ENCODE peak calls at places on chromosome 3, in seven cellular contexts. Z is dorsolateral prefrontal cortex; R is prostate gland; E is naive thymus-derived CD4-positive, alpha-beta T cell; H is mucosa of descending colon; W is astrocyte; P is A673. I is an unnamed sample.

GRCh38 chr3:168926426-168926825 is 737.1 kb downstream of the MECOM start:
- DNase-seq in W (no peak), R (no peak), H (no peak), Z (no peak), P (no peak), E (no peak), I (no peak)

GRCh38 chr3:183768114-183768513 is 57.3 kb downstream of the MAP6D1 start:
- DNase-seq in Z (no peak), W (no peak), R (no peak), H (no peak), E (no peak), P (no peak), I (no peak)

GRCh38 chr3:196735751-196736150 is 3.9 kb upstream of the PAK2 start:
- DNase-seq in E (no peak), P (no peak), W (peak), H (no peak), R (no peak), Z (no peak), I (no peak)

GRCh38 chr3:13424111-13424844 is 4.2 kb upstream of the NUP210 start:
- DNase-seq in Z (no peak), R (no peak), H (no peak), E (no peak), W (no peak), P (no peak), I (no peak)

GRCh38 chr3:72229952-72230351 is 445.0 kb upstream of the PROK2 start:
- DNase-seq in Z (no peak), W (no peak), E (no peak), R (peak), H (no peak), P (no peak), I (no peak)

GRCh38 chr3:29683306-29683993 is 402.6 kb downstream of the RBMS3 start:
- DNase-seq in R (no peak), E (no peak), Z (no peak), H (no peak), W (peak), P (no peak), I (no peak)

GRCh38 chr3:120795959-120796358 is 53.4 kb downstream of the GTF2E1 start:
- DNase-seq in R (no peak), H (peak), E (no peak), W (no peak), P (no peak), Z (no peak), I (no peak)

GRCh38 chr3:127488740-127489139 is 101.8 kb downstream of the TPRA1 start:
- DNase-seq in W (no peak), P (no peak), Z (no peak), H (no peak), E (peak), R (no peak), I (no peak)

GRCh38 chr3:171875923-171876412 is 32.8 kb downstream of the TMEM212 start:
- DNase-seq in W (peak), Z (no peak), H (no peak), P (no peak), R (no peak), E (no peak), I (no peak)

GRCh38 chr3:158097141-158097540 is 9.1 kb downstream of the SHOX2 start:
- DNase-seq in R (no peak), W (no peak), H (no peak), Z (no peak), P (no peak), E (no peak), I (no peak)

GRCh38 chr3:46903341-46904302 is 26.1 kb downstream of the PTH1R start:
- DNase-seq in Z (no peak), P (no peak), E (no peak), R (no peak), H (no peak), W (peak), I (no peak)

GRCh38 chr3:154862265-154862664 is 217.9 kb upstream of the MME start:
- DNase-seq in P (no peak), Z (no peak), W (peak), E (no peak), R (no peak), H (no peak), I (peak)

GRCh38 chr3:95759614-95760301 is 1054.6 kb upstream of the EPHA6 start:
- DNase-seq in R (no peak), E (no peak), H (no peak), Z (no peak), W (no peak), P (no peak), I (no peak)

GRCh38 chr3:113185436-113185835 is 25.9 kb upstream of the BOC start:
- DNase-seq in H (no peak), W (no peak), Z (no peak), E (no peak), R (no peak), P (peak), I (no peak)

GRCh38 chr3:61181874-61182273 is 69.4 kb downstream of the FHIT start:
- DNase-seq in H (no peak), P (peak), R (no peak), E (no peak), Z (no peak), W (peak), I (no peak)

GRCh38 chr3:110165344-110165743 is 828.0 kb upstream of the DPPA4 start:
- DNase-seq in H (no peak), E (no peak), W (no peak), R (no peak), P (no peak), Z (no peak), I (no peak)

GRCh38 chr3:134331811-134332199 is 42.4 kb downstream of the AMOTL2 start:
- DNase-seq in E (no peak), H (no peak), W (no peak), P (no peak), Z (no peak), R (no peak), I (no peak)

GRCh38 chr3:126945891-126946290 is 37.0 kb upstream of the PLXNA1 start:
- DNase-seq in H (no peak), Z (no peak), W (no peak), R (no peak), P (no peak), E (no peak), I (no peak)

GRCh38 chr3:140942221-140943104 is 827 bp downstream of the SLC25A36 start:
- DNase-seq in H (peak), E (peak), W (peak), P (peak), R (peak), Z (peak), I (no peak)

GRCh38 chr3:29822051-29822450 is 541.2 kb downstream of the RBMS3 start:
- DNase-seq in H (no peak), P (no peak), W (peak), E (no peak), R (no peak), Z (no peak), I (peak)

GRCh38 chr3:10594915-10595314 is 89.5 kb upstream of the ATP2B2 start:
- DNase-seq in Z (no peak), W (peak), P (peak), R (no peak), H (peak), E (peak), I (peak)

GRCh38 chr3:31343075-31343474 is 189.7 kb upstream of the STT3B start:
- DNase-seq in H (no peak), Z (no peak), R (no peak), P (no peak), W (peak), E (no peak), I (no peak)

GRCh38 chr3:160185711-160186110 is 39.5 kb upstream of the C3orf80 start:
- DNase-seq in Z (no peak), R (no peak), W (no peak), E (no peak), P (no peak), H (no peak), I (no peak)

GRCh38 chr3:185584681-185585080 is 1.4 kb upstream of the SENP2 start:
- DNase-seq in Z (no peak), R (no peak), W (no peak), H (peak), P (no peak), E (no peak), I (no peak)

GRCh38 chr3:185582236-185582635 is 3.9 kb upstream of the SENP2 start:
- DNase-seq in Z (no peak), E (no peak), P (no peak), R (no peak), H (no peak), W (no peak), I (no peak)

GRCh38 chr3:185585523-185585861 is 603 bp upstream of the SENP2 start:
- DNase-seq in H (peak), P (no peak), E (no peak), R (no peak), W (no peak), Z (no peak), I (no peak)

GRCh38 chr3:185583925-185584324 is 2.2 kb upstream of the SENP2 start:
- DNase-seq in W (no peak), E (no peak), P (no peak), H (peak), R (no peak), Z (no peak), I (no peak)

GRCh38 chr3:185582871-185583270 is 3.2 kb upstream of the SENP2 start:
- DNase-seq in E (no peak), H (no peak), P (peak), Z (no peak), W (no peak), R (no peak), I (no peak)
- H3K4me3 ChIP-seq in E (no peak), H (no peak), P (no peak), Z (no peak), W (no peak), R (no peak), I (no peak)

GRCh38 chr3:52721002-52721741 is 15.3 kb downstream of the SPCS1 start:
- DNase-seq in R (no peak), P (no peak), W (no peak), H (no peak), Z (no peak), E (no peak), I (peak)

GRCh38 chr3:52723935-52724334 is 18.0 kb downstream of the SPCS1 start:
- DNase-seq in P (no peak), E (no peak), Z (no peak), R (no peak), W (no peak), H (no peak), I (no peak)

GRCh38 chr3:52721742-52722033 is 15.8 kb downstream of the SPCS1 start:
- DNase-seq in W (no peak), E (no peak), Z (no peak), H (no peak), R (no peak), P (no peak), I (no peak)

GRCh38 chr3:52724511-52724910 is 18.6 kb downstream of the SPCS1 start:
- DNase-seq in Z (no peak), R (no peak), P (no peak), W (no peak), H (no peak), E (no peak), I (no peak)

GRCh38 chr3:52722491-52722890 is 16.6 kb downstream of the SPCS1 start:
- DNase-seq in R (no peak), H (no peak), W (no peak), P (no peak), E (no peak), Z (no peak), I (no peak)
- H3K4me3 ChIP-seq in R (no peak), H (no peak), W (no peak), P (no peak), E (no peak), Z (no peak), I (no peak)

DNA sequence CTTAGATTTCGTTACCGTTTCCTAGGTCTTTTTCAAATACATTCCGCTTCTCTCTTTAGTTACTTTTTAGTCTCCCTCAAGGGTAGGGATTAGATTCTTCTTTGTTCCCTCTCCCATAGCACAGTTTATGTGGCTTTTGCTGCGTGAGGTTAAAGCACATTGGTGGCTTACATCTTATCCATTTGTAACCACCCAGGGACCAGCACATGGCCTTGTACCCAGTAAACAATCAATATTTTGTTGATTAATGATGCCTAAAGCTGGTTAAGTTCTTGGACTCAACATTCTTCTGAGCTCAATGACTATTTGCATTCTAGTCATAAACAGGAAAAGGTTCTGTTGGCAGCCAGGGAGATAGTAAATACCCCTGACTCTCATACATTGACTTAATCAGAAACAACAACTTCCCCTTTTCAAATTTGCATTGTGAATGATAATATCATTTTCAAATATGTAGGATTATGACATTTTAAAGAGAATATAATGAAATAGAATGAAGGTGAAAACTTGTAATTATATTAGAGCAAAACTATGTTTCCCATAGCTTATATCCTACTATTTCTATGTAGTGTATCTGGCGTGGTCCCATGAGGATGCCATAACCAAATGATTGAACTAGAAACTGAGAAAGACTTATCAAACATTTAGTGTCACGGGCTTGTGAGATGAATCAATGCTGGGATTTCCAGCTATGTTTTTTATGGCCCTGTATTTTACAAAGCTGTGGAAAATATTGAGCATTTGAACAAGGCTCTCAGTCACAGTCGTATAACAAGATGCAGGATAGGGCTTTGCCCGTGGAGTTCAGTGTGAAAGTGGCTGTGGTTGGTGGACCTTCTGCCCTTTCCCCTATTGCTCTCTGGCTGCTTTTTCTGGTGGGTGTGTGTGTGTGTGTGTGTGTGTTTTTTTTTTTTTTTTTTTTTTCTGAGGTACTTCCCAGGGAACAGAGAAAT is 60.4 kb downstream of the CACNA1D start:
- DNase-seq in Z (no peak), E (peak), W (no peak), P (no peak), H (no peak), R (no peak), I (no peak)
- H3K4me3 ChIP-seq in Z (no peak), E (no peak), W (no peak), P (no peak), H (no peak), R (no peak), I (no peak)

DNA sequence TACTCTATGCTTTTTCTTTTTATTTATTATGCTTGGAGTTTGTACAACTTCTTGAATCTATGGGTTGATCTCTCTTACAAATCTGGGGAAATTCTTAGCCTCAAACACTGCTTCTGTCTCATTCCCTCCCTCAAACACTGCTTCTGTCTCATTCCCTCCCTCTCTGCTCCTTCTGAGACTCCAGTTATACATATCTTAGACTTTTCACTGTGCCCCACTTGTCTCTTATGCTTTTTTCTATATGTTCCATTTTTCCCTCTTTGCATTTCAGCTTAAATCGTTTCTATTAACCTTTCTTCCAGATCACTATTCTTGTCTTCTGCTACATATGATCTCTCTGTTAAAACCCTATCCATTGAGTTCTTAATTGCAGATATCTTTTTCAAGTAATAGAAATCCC is 50.4 kb downstream of the RFTN1 start:
- DNase-seq in W (no peak), P (no peak), R (no peak), H (no peak), Z (no peak), E (no peak), I (no peak)
- H3K4me3 ChIP-seq in W (no peak), P (no peak), R (no peak), H (no peak), Z (no peak), E (no peak), I (peak)